ENCODE peak calls at places on chromosomes 7 and 10, in six cellular contexts. One of them, this sample, is unnamed.

GRCh38 chr10:93947055-93947454 is 46.7 kb upstream of the PLCE1 start:
- DNase-seq in brain microvascular endothelial cell: peak; percentile 90
- DNase-seq in left ventricle myocardium inferior: peak; percentile 40
- DNase-seq in coronary artery: no peak
- DNase-seq in RWPE2: no peak
- DNase-seq in colonic mucosa: no peak
- DNase-seq in this sample: no peak

GRCh38 chr7:116630932-116631449 is 41.0 kb upstream of the MET start:
- DNase-seq in RWPE2: peak; percentile 85
- DNase-seq in coronary artery: no peak
- DNase-seq in colonic mucosa: peak; percentile 88
- DNase-seq in brain microvascular endothelial cell: peak; percentile 91
- DNase-seq in left ventricle myocardium inferior: peak; percentile 43
- DNase-seq in this sample: peak; percentile 45

GRCh38 chr7:24825931-24826661 is 68.8 kb upstream of the GSDME start:
- DNase-seq in left ventricle myocardium inferior: no peak
- DNase-seq in colonic mucosa: peak; percentile 83
- DNase-seq in brain microvascular endothelial cell: peak; percentile 50
- DNase-seq in coronary artery: no peak
- DNase-seq in RWPE2: peak; percentile 83
- DNase-seq in this sample: no peak

GRCh38 chr10:23367896-23368685 is 23.5 kb upstream of the C10orf67 start:
- DNase-seq in colonic mucosa: no peak
- DNase-seq in RWPE2: no peak
- DNase-seq in coronary artery: no peak
- DNase-seq in brain microvascular endothelial cell: no peak
- DNase-seq in left ventricle myocardium inferior: no peak
- DNase-seq in this sample: no peak

GRCh38 chr7:137820156-137820555 is 26.6 kb downstream of the DGKI start:
- DNase-seq in brain microvascular endothelial cell: no peak
- DNase-seq in RWPE2: no peak
- DNase-seq in coronary artery: no peak
- DNase-seq in left ventricle myocardium inferior: no peak
- DNase-seq in colonic mucosa: no peak
- DNase-seq in this sample: no peak

GRCh38 chr10:104925232-104925851 is 284.3 kb downstream of the SORCS3 start:
- DNase-seq in colonic mucosa: peak; percentile 25
- DNase-seq in RWPE2: no peak
- DNase-seq in left ventricle myocardium inferior: peak; percentile 16
- DNase-seq in brain microvascular endothelial cell: no peak
- DNase-seq in coronary artery: no peak
- DNase-seq in this sample: no peak

GRCh38 chr10:23370106-23370505 is 25.5 kb upstream of the C10orf67 start:
- DNase-seq in brain microvascular endothelial cell: no peak
- DNase-seq in colonic mucosa: no peak
- DNase-seq in coronary artery: no peak
- DNase-seq in left ventricle myocardium inferior: no peak
- DNase-seq in RWPE2: no peak
- DNase-seq in this sample: no peak

GRCh38 chr10:48541144-48541795 is 63.6 kb downstream of the ARHGAP22 start:
- DNase-seq in left ventricle myocardium inferior: no peak
- DNase-seq in RWPE2: no peak
- DNase-seq in coronary artery: peak; percentile 58
- DNase-seq in brain microvascular endothelial cell: no peak
- DNase-seq in colonic mucosa: peak; percentile 6
- DNase-seq in this sample: no peak

GRCh38 chr7:69510114-69510513 is 88.2 kb upstream of the AUTS2 start:
- DNase-seq in colonic mucosa: no peak
- DNase-seq in left ventricle myocardium inferior: no peak
- DNase-seq in coronary artery: peak; percentile 28
- DNase-seq in brain microvascular endothelial cell: no peak
- DNase-seq in RWPE2: no peak
- DNase-seq in this sample: no peak

GRCh38 chr7:3710531-3710930 is 409.5 kb downstream of the SDK1 start:
- DNase-seq in brain microvascular endothelial cell: no peak
- DNase-seq in coronary artery: no peak
- DNase-seq in RWPE2: no peak
- DNase-seq in left ventricle myocardium inferior: no peak
- DNase-seq in colonic mucosa: no peak
- DNase-seq in this sample: no peak

GRCh38 chr7:117839507-117839906 is 33.7 kb downstream of the CTTNBP2 start:
- DNase-seq in colonic mucosa: no peak
- DNase-seq in left ventricle myocardium inferior: no peak
- DNase-seq in RWPE2: no peak
- DNase-seq in coronary artery: no peak
- DNase-seq in brain microvascular endothelial cell: no peak
- DNase-seq in this sample: no peak

GRCh38 chr10:77456414-77456813 is 181.2 kb downstream of the KCNMA1 start:
- DNase-seq in coronary artery: no peak
- DNase-seq in colonic mucosa: peak; percentile 58
- DNase-seq in brain microvascular endothelial cell: no peak
- DNase-seq in RWPE2: no peak
- DNase-seq in left ventricle myocardium inferior: no peak
- DNase-seq in this sample: no peak

GRCh38 chr7:3068568-3068967 is 24.9 kb upstream of the CARD11 start:
- DNase-seq in coronary artery: no peak
- DNase-seq in left ventricle myocardium inferior: no peak
- DNase-seq in RWPE2: no peak
- DNase-seq in brain microvascular endothelial cell: no peak
- DNase-seq in colonic mucosa: no peak
- DNase-seq in this sample: no peak

GRCh38 chr10:103124420-103125096 is 68.5 kb downstream of the NT5C2 start:
- DNase-seq in RWPE2: no peak
- DNase-seq in left ventricle myocardium inferior: no peak
- DNase-seq in coronary artery: no peak
- DNase-seq in brain microvascular endothelial cell: no peak
- DNase-seq in colonic mucosa: no peak
- DNase-seq in this sample: no peak

GRCh38 chr10:73759512-73760115 is 15.4 kb downstream of the SEC24C start:
- DNase-seq in coronary artery: no peak
- DNase-seq in left ventricle myocardium inferior: no peak
- DNase-seq in colonic mucosa: no peak
- DNase-seq in brain microvascular endothelial cell: no peak
- DNase-seq in RWPE2: no peak
- DNase-seq in this sample: no peak

GRCh38 chr7:1106063-1106782 is 18.3 kb downstream of the GPER1 start:
- DNase-seq in brain microvascular endothelial cell: no peak
- DNase-seq in left ventricle myocardium inferior: no peak
- DNase-seq in colonic mucosa: no peak
- DNase-seq in RWPE2: peak; percentile 65
- DNase-seq in coronary artery: no peak
- DNase-seq in this sample: no peak

GRCh38 chr7:96075510-96076349 is 246.2 kb downstream of the SLC25A13 start:
- DNase-seq in RWPE2: peak; percentile 68
- DNase-seq in coronary artery: no peak
- DNase-seq in colonic mucosa: peak; percentile 57
- DNase-seq in brain microvascular endothelial cell: peak; percentile 43
- DNase-seq in left ventricle myocardium inferior: peak; percentile 53
- DNase-seq in this sample: peak; percentile 47

GRCh38 chr7:91657386-91658120 is 222.9 kb downstream of the MTERF1 start:
- DNase-seq in colonic mucosa: no peak
- DNase-seq in RWPE2: no peak
- DNase-seq in brain microvascular endothelial cell: peak; percentile 72
- DNase-seq in left ventricle myocardium inferior: no peak
- DNase-seq in coronary artery: no peak
- DNase-seq in this sample: no peak

DNA sequence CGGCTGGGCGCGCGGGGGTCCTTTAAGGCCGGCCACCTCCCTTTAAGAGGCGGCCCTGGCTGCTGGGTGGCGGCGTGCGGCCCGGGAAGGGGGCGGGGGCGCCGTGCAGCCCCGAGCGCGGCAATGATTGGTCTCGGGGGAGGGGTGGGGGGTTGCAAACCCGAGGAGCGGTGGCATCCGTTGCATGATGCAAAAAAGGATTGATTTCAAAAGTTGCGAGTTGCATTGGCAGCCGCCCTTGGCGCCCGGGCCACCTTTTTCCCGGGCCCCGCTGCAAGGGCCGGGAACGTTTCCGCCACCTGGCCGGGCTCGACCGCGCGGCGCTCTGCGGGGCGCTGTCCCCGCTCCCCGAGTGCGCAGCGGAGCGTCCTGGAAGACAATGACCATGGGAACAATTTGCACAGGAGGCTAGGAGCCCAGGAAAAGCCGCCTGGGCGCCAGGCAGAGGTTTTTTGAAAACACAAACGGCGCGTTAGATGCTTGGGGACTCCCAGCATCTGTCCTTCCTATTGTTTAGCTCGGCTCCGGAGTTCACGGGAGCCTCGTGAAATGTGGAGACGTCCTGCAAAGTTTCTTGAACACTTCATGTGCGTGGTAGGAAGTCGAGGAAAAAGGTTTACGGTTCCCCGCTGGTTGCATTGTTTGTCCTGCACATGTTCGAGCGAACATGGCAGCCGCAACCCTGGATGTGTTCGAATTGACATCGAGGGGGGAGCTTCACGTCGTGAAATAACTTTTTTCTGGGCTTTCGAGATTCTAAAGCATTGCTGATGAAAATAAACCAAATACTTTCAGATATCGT is at the start of gene SEPHS1:
- DNase-seq in coronary artery: peak; percentile 79
- DNase-seq in left ventricle myocardium inferior: peak; percentile 75
- DNase-seq in brain microvascular endothelial cell: peak; percentile 28
- DNase-seq in RWPE2: peak; percentile 76
- DNase-seq in colonic mucosa: peak; percentile 82
- DNase-seq in this sample: peak; percentile 58
- TF ChIP-seq CTCF in coronary artery: no peak
- TF ChIP-seq CTCF in left ventricle myocardium inferior: peak; percentile 26
- TF ChIP-seq CTCF in brain microvascular endothelial cell: no peak
- TF ChIP-seq CTCF in RWPE2: no peak
- TF ChIP-seq CTCF in colonic mucosa: no peak
- TF ChIP-seq CTCF in this sample: peak; percentile 4

DNA sequence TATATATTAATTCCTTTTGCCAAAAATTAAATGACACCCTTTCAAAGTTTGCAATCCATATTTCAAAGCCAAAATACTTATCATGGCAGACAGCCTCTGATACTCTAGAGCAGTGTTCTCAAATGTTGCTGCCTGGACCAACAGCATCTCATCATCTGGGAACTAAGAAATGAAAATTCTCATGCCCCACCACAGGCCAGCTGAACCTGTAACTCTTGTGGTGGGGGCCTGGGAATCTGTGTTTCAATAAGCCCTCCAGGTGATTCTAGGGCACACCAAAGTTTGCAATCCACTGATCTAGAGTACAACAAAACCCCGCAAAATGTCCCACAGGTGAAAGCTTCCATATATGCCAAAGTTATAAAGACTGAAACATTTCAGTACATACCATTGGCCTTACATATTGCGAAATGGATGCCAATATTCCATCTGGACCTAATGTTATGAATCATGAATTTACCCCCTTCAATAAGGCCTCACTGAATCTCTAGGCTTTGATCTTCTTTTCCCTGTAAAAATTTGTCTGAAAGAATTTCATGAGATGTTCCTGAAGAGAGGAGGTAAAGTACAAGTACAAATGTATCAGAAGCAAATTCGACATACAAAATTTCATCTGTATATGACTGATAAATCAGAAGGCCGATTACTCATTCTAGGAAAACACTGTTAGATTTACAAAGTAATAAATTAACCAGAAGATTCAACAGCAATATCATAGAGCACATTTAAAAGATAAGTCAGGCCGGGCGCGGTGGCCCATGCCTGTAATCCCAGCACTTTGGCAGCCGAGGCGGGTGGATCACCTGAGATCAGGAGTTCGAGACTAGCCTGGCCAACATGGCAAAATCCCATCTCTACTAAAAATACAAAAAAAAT is 25.3 kb upstream of the EPC1 start:
- DNase-seq in coronary artery: no peak
- DNase-seq in colonic mucosa: no peak
- DNase-seq in brain microvascular endothelial cell: no peak
- DNase-seq in left ventricle myocardium inferior: no peak
- DNase-seq in RWPE2: no peak
- DNase-seq in this sample: no peak
- H3K27ac ChIP-seq in coronary artery: no peak overlapping the region
- H3K27ac ChIP-seq in colonic mucosa: no peak overlapping the region
- H3K27ac ChIP-seq in brain microvascular endothelial cell: no peak overlapping the region
- H3K27ac ChIP-seq in left ventricle myocardium inferior: peak overlapping the region; percentile 60
- H3K27ac ChIP-seq in RWPE2: no peak overlapping the region
- H3K27ac ChIP-seq in this sample: no peak overlapping the region

DNA sequence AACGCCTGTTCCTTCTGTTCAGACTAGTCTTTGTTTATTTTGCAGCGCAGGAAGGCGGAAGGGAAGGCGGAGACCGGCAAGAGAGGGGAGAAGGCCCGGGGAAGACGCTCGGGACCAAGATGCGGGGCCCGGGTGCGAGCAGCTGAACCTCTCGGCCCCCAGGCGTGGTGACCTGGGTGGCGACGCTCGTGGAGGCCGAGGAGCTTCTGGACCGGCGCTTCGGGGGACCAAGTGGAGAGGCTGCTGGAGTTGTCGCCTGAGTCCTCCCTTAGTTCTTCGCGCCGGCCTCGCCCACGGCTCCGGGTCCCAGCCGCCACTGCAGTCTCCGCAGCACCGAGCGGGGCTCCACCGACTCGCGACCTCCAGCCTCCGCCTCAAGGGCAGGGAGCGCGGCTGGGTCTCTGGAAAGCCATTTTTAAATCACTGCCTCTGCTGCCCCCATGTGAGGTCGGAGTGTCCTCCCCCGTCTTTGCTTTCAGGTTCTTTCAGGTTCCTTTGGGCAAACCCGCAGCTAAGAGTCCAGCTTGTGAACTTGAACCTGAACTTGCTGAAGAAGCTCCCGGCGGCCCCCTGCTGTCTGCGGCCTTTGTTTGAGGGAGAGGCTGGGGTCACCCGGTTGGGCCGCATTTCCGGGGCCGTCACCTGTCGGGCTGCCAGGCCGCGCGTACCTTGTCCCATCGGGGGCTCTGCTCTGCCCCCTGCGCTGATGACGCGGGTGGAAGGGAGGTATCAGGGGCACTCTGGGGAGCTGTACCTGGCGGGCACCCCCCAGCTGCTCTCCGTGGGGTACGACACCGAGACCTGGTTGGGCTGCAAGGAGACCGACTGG is 136.0 kb downstream of the KIF20B start:
- DNase-seq in coronary artery: no peak
- DNase-seq in left ventricle myocardium inferior: peak; percentile 26
- DNase-seq in RWPE2: no peak
- DNase-seq in brain microvascular endothelial cell: no peak
- DNase-seq in colonic mucosa: peak; percentile 50
- DNase-seq in this sample: peak; percentile 20
- TF ChIP-seq CTCF in coronary artery: no peak
- TF ChIP-seq CTCF in left ventricle myocardium inferior: peak; percentile 8
- TF ChIP-seq CTCF in RWPE2: no peak
- TF ChIP-seq CTCF in brain microvascular endothelial cell: peak; percentile 18
- TF ChIP-seq CTCF in colonic mucosa: no peak
- TF ChIP-seq CTCF in this sample: no peak

GRCh38 chr10:3827266-3827665 is 42.3 kb upstream of the KLF6 start:
- DNase-seq in colonic mucosa: no peak
- DNase-seq in brain microvascular endothelial cell: no peak
- DNase-seq in left ventricle myocardium inferior: no peak
- DNase-seq in RWPE2: no peak
- DNase-seq in coronary artery: no peak
- DNase-seq in this sample: no peak

GRCh38 chr10:3829193-3830050 is 44.4 kb upstream of the KLF6 start:
- DNase-seq in left ventricle myocardium inferior: no peak
- DNase-seq in RWPE2: no peak
- DNase-seq in brain microvascular endothelial cell: no peak
- DNase-seq in coronary artery: no peak
- DNase-seq in colonic mucosa: no peak
- DNase-seq in this sample: no peak

GRCh38 chr10:3825862-3826351 is 40.9 kb upstream of the KLF6 start:
- DNase-seq in colonic mucosa: no peak
- DNase-seq in brain microvascular endothelial cell: no peak
- DNase-seq in coronary artery: peak; percentile 74
- DNase-seq in left ventricle myocardium inferior: no peak
- DNase-seq in RWPE2: no peak
- DNase-seq in this sample: no peak

GRCh38 chr10:3828404-3829192 is 43.6 kb upstream of the KLF6 start:
- DNase-seq in brain microvascular endothelial cell: peak; percentile 73
- DNase-seq in coronary artery: no peak
- DNase-seq in colonic mucosa: no peak
- DNase-seq in left ventricle myocardium inferior: no peak
- DNase-seq in RWPE2: no peak
- DNase-seq in this sample: no peak

GRCh38 chr10:3827768-3828403 is 42.9 kb upstream of the KLF6 start:
- DNase-seq in colonic mucosa: no peak
- DNase-seq in left ventricle myocardium inferior: no peak
- DNase-seq in coronary artery: no peak
- DNase-seq in RWPE2: no peak
- DNase-seq in brain microvascular endothelial cell: no peak
- DNase-seq in this sample: no peak
- H3K27ac ChIP-seq in colonic mucosa: no peak overlapping the region
- H3K27ac ChIP-seq in left ventricle myocardium inferior: peak overlapping the region; percentile 71
- H3K27ac ChIP-seq in coronary artery: peak overlapping the region; percentile 65
- H3K27ac ChIP-seq in RWPE2: peak overlapping the region; percentile 93
- H3K27ac ChIP-seq in brain microvascular endothelial cell: peak overlapping the region; percentile 76
- H3K27ac ChIP-seq in this sample: peak overlapping the region; percentile 68

This sample was measured in tibial artery.